ENCODE peak calls at places on chromosomes 13 and 19, in ten cellular contexts. M is neuronal stem cell, V is psoas muscle, J is mammary epithelial cell, N is upper lobe of right lung, E is breast epithelium, G is A549, Y is thoracic aorta, S is mucosa of descending colon, C is ovary. R is an unnamed sample. For H3K4me1, the result is how much of the 10 kb centered on the place peaks cover.

GRCh38 chr13:87536499-87536898 is 134.7 kb upstream of the SLITRK5 start:
- DNase-seq in M (no peak), V (no peak), J (no peak), N (no peak), E (no peak), G (no peak), Y (no peak), S (no peak), C (no peak), R (no peak)

GRCh38 chr19:39409886-39410619 is 2.4 kb upstream of the PLEKHG2 start:
- DNase-seq in M (no peak), V (peak), J (no peak), N (peak), E (no peak), G (peak), Y (no peak), S (peak), C (peak), R (peak)

GRCh38 chr13:27401210-27401609 is 23.2 kb upstream of the GTF3A start:
- DNase-seq in M (no peak), V (no peak), J (no peak), N (no peak), E (no peak), G (no peak), Y (no peak), S (peak), C (no peak), R (peak)

GRCh38 chr19:2634228-2634951 is 68.1 kb downstream of the GNG7 start:
- DNase-seq in M (no peak), V (no peak), J (no peak), N (peak), E (no peak), G (no peak), Y (peak), S (no peak), C (no peak), R (peak)

GRCh38 chr19:12985049-12985776 is 10.1 kb upstream of the NFIX start:
- DNase-seq in M (no peak), V (peak), J (peak), N (no peak), E (no peak), G (no peak), Y (no peak), S (peak), C (no peak), R (no peak)

GRCh38 chr13:53151692-53152421 is 123.2 kb downstream of the OLFM4 start:
- DNase-seq in M (peak), V (no peak), J (no peak), N (no peak), E (no peak), G (peak), Y (no peak), S (peak), C (no peak), R (no peak)

GRCh38 chr13:20969182-20969581 is 66.6 kb upstream of the XPO4 start:
- DNase-seq in M (no peak), V (no peak), J (peak), N (no peak), E (no peak), G (peak), Y (no peak), S (no peak), C (no peak), R (no peak)

GRCh38 chr19:12828494-12828893 is 5.9 kb downstream of the RTBDN start:
- DNase-seq in M (no peak), V (no peak), J (no peak), N (no peak), E (no peak), G (no peak), Y (no peak), S (peak), C (no peak), R (no peak)

GRCh38 chr13:28636677-28637317 is 22.1 kb upstream of the POMP start:
- DNase-seq in M (peak), V (no peak), J (peak), N (no peak), E (no peak), G (peak), Y (no peak), S (peak), C (no peak), R (no peak)

GRCh38 chr13:59823495-59823894 is 340.2 kb downstream of the DIAPH3 start:
- DNase-seq in M (no peak), V (no peak), J (peak), N (no peak), E (no peak), G (peak), Y (no peak), S (no peak), C (no peak), R (no peak)

GRCh38 chr19:49073514-49074378 is 1.2 kb upstream of the KCNA7 start:
- DNase-seq in M (no peak), V (peak), J (peak), N (no peak), E (no peak), G (peak), Y (no peak), S (no peak), C (no peak), R (no peak)
- H3K4me3 ChIP-seq in M (no peak), V (peak), J (no peak), N (no peak), E (no peak), G (peak), Y (no peak), S (no peak), C (no peak), R (no peak)

DNA sequence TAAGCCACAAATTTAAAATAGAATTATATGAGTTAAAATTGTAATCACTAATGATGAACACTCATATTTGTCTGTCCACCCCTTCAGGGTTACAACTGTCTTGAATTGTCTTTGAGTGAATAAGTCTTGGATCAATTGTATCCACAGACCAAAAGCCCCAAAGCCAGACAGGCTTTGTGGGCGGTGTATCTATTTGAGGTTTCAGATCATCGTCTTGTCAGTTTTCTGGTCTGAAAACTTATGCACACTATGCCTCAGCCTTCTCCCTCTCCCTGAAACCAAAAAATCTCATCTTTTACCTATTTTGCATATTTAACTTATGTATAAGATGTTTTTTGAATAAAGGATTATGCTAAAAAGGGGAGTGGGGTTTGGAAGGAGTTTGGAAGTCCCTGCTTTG is 52.0 kb downstream of the DPY19L3 start:
- DNase-seq in M (no peak), V (no peak), J (no peak), N (no peak), E (no peak), G (no peak), Y (no peak), S (no peak), C (no peak), R (no peak)
- H3K4me1 ChIP-seq in M (under half), V (under half), J (under half), N (under half), E (under half), G (under half), Y (under half), S (under half), C (under half), R (under half)

GRCh38 chr13:75641026-75641425 is 4.9 kb downstream of the LMO7 start:
- DNase-seq in M (no peak), V (no peak), J (no peak), N (no peak), E (no peak), G (no peak), Y (no peak), S (no peak), C (no peak), R (no peak)
- H3K4me3 ChIP-seq in M (peak), V (no peak), J (no peak), N (no peak), E (no peak), G (no peak), Y (no peak), S (no peak), C (no peak), R (no peak)

GRCh38 chr13:109781384-109782065 is 4.9 kb downstream of the IRS2 start:
- DNase-seq in M (no peak), V (peak), J (peak), N (no peak), E (no peak), G (no peak), Y (no peak), S (no peak), C (peak), R (no peak)
- H3K4me1 ChIP-seq in M (under half), V (half or more), J (half or more), N (under half), E (under half), G (under half), Y (half or more), S (under half), C (under half), R (half or more)

GRCh38 chr19:56367829-56368711 is 25.3 kb downstream of the ZNF582 start:
- DNase-seq in M (peak), V (peak), J (peak), N (peak), E (peak), G (peak), Y (peak), S (peak), C (peak), R (peak)
- H3K4me3 ChIP-seq in M (peak), V (peak), J (peak), N (peak), E (peak), G (peak), Y (peak), S (peak), C (peak), R (peak)